ENCODE peak calls at places on chromosome 13, in four cellular contexts. One of them, this sample, is unnamed.
A peak's percentile ranks its signal among the peaks of the same experiment; 100 is the strongest.

GRCh38 chr13:106599875-106600797 is 32.2 kb upstream of the ARGLU1 start:
- DNase-seq in IMR-90: peak; percentile 80
- DNase-seq in GM12878: no peak
- DNase-seq in K562: no peak
- DNase-seq in this sample: no peak

GRCh38 chr13:112962396-112962795 is 6.6 kb upstream of the MCF2L start:
- DNase-seq in IMR-90: no peak
- DNase-seq in GM12878: no peak
- DNase-seq in K562: no peak
- DNase-seq in this sample: no peak

GRCh38 chr13:97932006-97932405 is 21.5 kb upstream of the IPO5 start:
- DNase-seq in IMR-90: no peak
- DNase-seq in GM12878: no peak
- DNase-seq in K562: no peak
- DNase-seq in this sample: no peak

GRCh38 chr13:43516401-43516826 is 270.4 kb downstream of the ENOX1 start:
- DNase-seq in IMR-90: peak; percentile 58
- DNase-seq in GM12878: no peak
- DNase-seq in K562: no peak
- DNase-seq in this sample: no peak

GRCh38 chr13:99812611-99813010 is 159.0 kb downstream of the ZIC5 start:
- DNase-seq in IMR-90: peak; percentile 19
- DNase-seq in GM12878: no peak
- DNase-seq in K562: no peak
- DNase-seq in this sample: peak; percentile 11

GRCh38 chr13:114130131-114130707 is 2.2 kb downstream of the RASA3 start:
- DNase-seq in IMR-90: no peak
- DNase-seq in GM12878: no peak
- DNase-seq in K562: no peak
- DNase-seq in this sample: no peak

GRCh38 chr13:39016789-39017188 is 21.1 kb downstream of the PROSER1 start:
- DNase-seq in IMR-90: peak; percentile 8
- DNase-seq in GM12878: no peak
- DNase-seq in K562: peak; percentile 19
- DNase-seq in this sample: peak; percentile 16

GRCh38 chr13:87057807-87058520 is 613.2 kb upstream of the SLITRK5 start:
- DNase-seq in IMR-90: peak; percentile 50
- DNase-seq in GM12878: no peak
- DNase-seq in K562: no peak
- DNase-seq in this sample: no peak

GRCh38 chr13:83829800-83830199 is 52.5 kb downstream of the SLITRK1 start:
- DNase-seq in IMR-90: no peak
- DNase-seq in GM12878: no peak
- DNase-seq in K562: no peak
- DNase-seq in this sample: no peak

GRCh38 chr13:97301382-97302095 is 79.4 kb downstream of the MBNL2 start:
- DNase-seq in IMR-90: no peak
- DNase-seq in GM12878: no peak
- DNase-seq in K562: no peak
- DNase-seq in this sample: no peak

GRCh38 chr13:65746522-65746921 is 1483.6 kb downstream of the PCDH9 start:
- DNase-seq in IMR-90: peak; percentile 50
- DNase-seq in GM12878: no peak
- DNase-seq in K562: no peak
- DNase-seq in this sample: no peak

GRCh38 chr13:54958781-54959180 is 1930.2 kb downstream of the OLFM4 start:
- DNase-seq in IMR-90: no peak
- DNase-seq in GM12878: no peak
- DNase-seq in K562: no peak
- DNase-seq in this sample: no peak

GRCh38 chr13:30711375-30711774 is 24.0 kb upstream of the ALOX5AP start:
- DNase-seq in IMR-90: peak; percentile 88
- DNase-seq in GM12878: no peak
- DNase-seq in K562: no peak
- DNase-seq in this sample: no peak

GRCh38 chr13:24146961-24147569 is 13.5 kb upstream of the SPATA13 start:
- DNase-seq in IMR-90: no peak
- DNase-seq in GM12878: no peak
- DNase-seq in K562: no peak
- DNase-seq in this sample: no peak

GRCh38 chr13:86757236-86757978 is 913.8 kb upstream of the SLITRK5 start:
- DNase-seq in IMR-90: no peak
- DNase-seq in GM12878: no peak
- DNase-seq in K562: no peak
- DNase-seq in this sample: no peak

GRCh38 chr13:113976711-113977684 is 3.1 kb upstream of the C13orf46 start:
- DNase-seq in IMR-90: peak; percentile 68
- DNase-seq in GM12878: no peak
- DNase-seq in K562: no peak
- DNase-seq in this sample: peak; percentile 11

GRCh38 chr13:104008571-104009435 is 942.6 kb upstream of the SLC10A2 start:
- DNase-seq in IMR-90: peak; percentile 90
- DNase-seq in GM12878: no peak
- DNase-seq in K562: no peak
- DNase-seq in this sample: no peak

GRCh38 chr13:65808061-65808460 is 1422.1 kb downstream of the PCDH9 start:
- DNase-seq in IMR-90: peak; percentile 49
- DNase-seq in GM12878: no peak
- DNase-seq in K562: no peak
- DNase-seq in this sample: no peak

DNA sequence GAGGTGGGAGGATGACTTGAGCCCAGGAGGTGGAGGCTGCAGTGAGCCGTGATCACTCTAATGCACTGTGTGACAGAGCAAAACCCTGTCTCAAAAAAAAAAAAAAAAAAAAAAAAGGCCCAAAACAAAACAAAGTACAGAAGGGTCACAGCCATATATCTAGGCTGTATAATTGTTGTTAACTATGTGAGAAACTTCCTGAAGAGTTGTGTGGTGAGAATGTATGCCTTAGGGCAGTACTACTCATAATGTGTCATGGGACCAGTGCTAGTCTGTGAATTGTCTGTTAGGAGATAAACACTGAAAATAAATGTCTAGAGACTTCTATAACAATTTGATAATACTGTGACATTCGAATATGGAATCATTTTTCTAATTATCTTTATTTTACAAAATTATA is 43.1 kb downstream of the PAN3 start:
- DNase-seq in IMR-90: peak; percentile 79
- DNase-seq in GM12878: no peak
- DNase-seq in K562: no peak
- DNase-seq in this sample: no peak
- TF ChIP-seq BHLHE40 in IMR-90: no peak
- TF ChIP-seq BHLHE40 in GM12878: no peak
- TF ChIP-seq BHLHE40 in K562: no peak
- TF ChIP-seq BHLHE40 in this sample: no peak

DNA sequence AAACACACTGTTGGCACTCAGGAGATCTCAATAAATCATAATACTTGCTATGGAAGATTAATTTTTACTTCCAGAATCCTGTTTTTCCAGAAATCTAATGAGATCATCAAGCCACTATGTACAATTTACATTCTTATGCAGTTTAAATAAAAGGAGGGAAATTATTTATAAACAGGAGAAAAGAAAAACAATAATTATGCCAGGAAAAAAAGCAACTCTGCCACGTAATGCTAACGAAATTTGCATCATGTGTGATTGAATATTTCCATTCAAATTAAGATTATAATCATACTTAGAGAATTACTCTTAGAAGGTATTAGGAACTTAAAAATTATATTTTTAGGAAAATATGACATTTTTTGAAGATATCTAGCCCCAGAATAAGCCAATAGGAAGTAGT is 13.0 kb downstream of the FAM124A start:
- DNase-seq in IMR-90: no peak
- DNase-seq in GM12878: no peak
- DNase-seq in K562: no peak
- DNase-seq in this sample: no peak
- TF ChIP-seq CTCF in IMR-90: no peak
- TF ChIP-seq CTCF in GM12878: no peak
- TF ChIP-seq CTCF in K562: no peak
- TF ChIP-seq CTCF in this sample: no peak

GRCh38 chr13:49560270-49561063 is 24.9 kb downstream of the RCBTB1 start:
- DNase-seq in IMR-90: peak; percentile 79
- DNase-seq in GM12878: no peak
- DNase-seq in K562: no peak
- DNase-seq in this sample: peak; percentile 9
- TF ChIP-seq ELK1 in IMR-90: no peak
- TF ChIP-seq ELK1 in GM12878: no peak
- TF ChIP-seq ELK1 in K562: no peak
- TF ChIP-seq ELK1 in this sample: no peak

DNA sequence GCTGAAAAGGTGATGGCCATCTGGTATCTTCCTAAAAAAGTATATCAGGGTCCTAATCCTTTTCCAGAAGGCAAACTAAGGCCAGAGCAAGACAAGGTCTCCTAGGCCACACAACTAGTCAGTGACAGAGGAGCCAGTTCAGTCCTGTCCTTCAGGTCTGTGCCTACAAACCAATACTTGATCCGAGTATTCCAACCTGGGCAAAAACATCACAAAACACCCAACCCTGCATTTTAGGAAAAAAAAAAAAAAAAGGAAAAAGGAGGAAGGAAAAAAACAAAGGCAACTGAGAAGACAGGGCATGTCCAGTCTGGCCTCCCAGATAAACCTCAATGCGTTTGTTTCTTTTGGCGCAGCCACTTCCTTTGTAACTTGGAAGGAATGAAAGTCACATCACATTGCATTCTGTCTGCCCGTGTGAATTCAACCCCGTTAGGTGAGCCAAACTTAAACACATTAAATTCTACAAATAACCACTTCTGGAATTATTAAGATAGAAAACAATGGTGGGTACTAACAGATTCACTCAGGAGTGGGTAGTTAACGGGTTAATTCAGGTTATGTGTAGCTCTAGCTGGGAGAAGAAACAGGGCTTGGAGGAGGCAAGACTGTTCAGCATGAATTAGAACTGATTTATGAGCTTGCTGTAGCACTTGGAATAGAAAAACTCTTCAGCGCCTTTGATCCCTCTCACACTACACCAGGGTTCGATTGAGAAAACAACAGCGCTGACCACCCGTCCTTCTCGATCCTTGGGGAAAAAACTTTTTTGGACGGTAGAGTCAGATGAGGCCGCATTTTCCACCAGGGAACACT is 43.0 kb upstream of the HNRNPA1L2 start:
- DNase-seq in IMR-90: peak; percentile 71
- DNase-seq in GM12878: no peak
- DNase-seq in K562: no peak
- DNase-seq in this sample: no peak
- TF ChIP-seq BHLHE40 in IMR-90: no peak
- TF ChIP-seq BHLHE40 in GM12878: no peak
- TF ChIP-seq BHLHE40 in K562: no peak
- TF ChIP-seq BHLHE40 in this sample: no peak

GRCh38 chr13:27730191-27730590 is 62.1 kb upstream of the GSX1 start:
- DNase-seq in IMR-90: no peak
- DNase-seq in GM12878: no peak
- DNase-seq in K562: no peak
- DNase-seq in this sample: no peak

GRCh38 chr13:27728271-27728670 is 64.0 kb upstream of the GSX1 start:
- DNase-seq in IMR-90: no peak
- DNase-seq in GM12878: no peak
- DNase-seq in K562: no peak
- DNase-seq in this sample: peak; percentile 14
- TF ChIP-seq CTCF in IMR-90: no peak
- TF ChIP-seq CTCF in GM12878: no peak
- TF ChIP-seq CTCF in K562: no peak
- TF ChIP-seq CTCF in this sample: no peak

GRCh38 chr13:56736966-56737365 is 403.8 kb upstream of the PRR20A start:
- DNase-seq in IMR-90: no peak
- DNase-seq in GM12878: no peak
- DNase-seq in K562: no peak
- DNase-seq in this sample: no peak
- TF ChIP-seq ELK1 in IMR-90: no peak
- TF ChIP-seq ELK1 in GM12878: no peak
- TF ChIP-seq ELK1 in K562: no peak
- TF ChIP-seq ELK1 in this sample: no peak

GRCh38 chr13:60759499-60759898 is 362.5 kb downstream of the TDRD3 start:
- DNase-seq in IMR-90: no peak
- DNase-seq in GM12878: no peak
- DNase-seq in K562: no peak
- DNase-seq in this sample: peak; percentile 3
- TF ChIP-seq BHLHE40 in IMR-90: no peak
- TF ChIP-seq BHLHE40 in GM12878: no peak
- TF ChIP-seq BHLHE40 in K562: no peak
- TF ChIP-seq BHLHE40 in this sample: no peak

GRCh38 chr13:50189450-50189849 is 174.2 kb downstream of the KCNRG start:
- DNase-seq in IMR-90: no peak
- DNase-seq in GM12878: no peak
- DNase-seq in K562: peak; percentile 11
- DNase-seq in this sample: no peak
- TF ChIP-seq CTCF in IMR-90: no peak
- TF ChIP-seq CTCF in GM12878: peak; percentile 9
- TF ChIP-seq CTCF in K562: peak; percentile 20
- TF ChIP-seq CTCF in this sample: no peak

GRCh38 chr13:102845289-102845629 is 573 bp upstream of the ERCC5 start:
- DNase-seq in IMR-90: no peak
- DNase-seq in GM12878: no peak
- DNase-seq in K562: no peak
- DNase-seq in this sample: no peak

GRCh38 chr13:102848956-102849355 is 3.1 kb downstream of the ERCC5 start:
- DNase-seq in IMR-90: no peak
- DNase-seq in GM12878: no peak
- DNase-seq in K562: no peak
- DNase-seq in this sample: no peak

GRCh38 chr13:102845630-102846260 is at the start of gene ERCC5:
- DNase-seq in IMR-90: peak; percentile 95
- DNase-seq in GM12878: peak; percentile 90
- DNase-seq in K562: peak; percentile 72
- DNase-seq in this sample: peak; percentile 95

GRCh38 chr13:102847272-102848234 is 1.7 kb downstream of the ERCC5 start:
- DNase-seq in IMR-90: peak; percentile 54
- DNase-seq in GM12878: no peak
- DNase-seq in K562: no peak
- DNase-seq in this sample: peak; percentile 27

DNA sequence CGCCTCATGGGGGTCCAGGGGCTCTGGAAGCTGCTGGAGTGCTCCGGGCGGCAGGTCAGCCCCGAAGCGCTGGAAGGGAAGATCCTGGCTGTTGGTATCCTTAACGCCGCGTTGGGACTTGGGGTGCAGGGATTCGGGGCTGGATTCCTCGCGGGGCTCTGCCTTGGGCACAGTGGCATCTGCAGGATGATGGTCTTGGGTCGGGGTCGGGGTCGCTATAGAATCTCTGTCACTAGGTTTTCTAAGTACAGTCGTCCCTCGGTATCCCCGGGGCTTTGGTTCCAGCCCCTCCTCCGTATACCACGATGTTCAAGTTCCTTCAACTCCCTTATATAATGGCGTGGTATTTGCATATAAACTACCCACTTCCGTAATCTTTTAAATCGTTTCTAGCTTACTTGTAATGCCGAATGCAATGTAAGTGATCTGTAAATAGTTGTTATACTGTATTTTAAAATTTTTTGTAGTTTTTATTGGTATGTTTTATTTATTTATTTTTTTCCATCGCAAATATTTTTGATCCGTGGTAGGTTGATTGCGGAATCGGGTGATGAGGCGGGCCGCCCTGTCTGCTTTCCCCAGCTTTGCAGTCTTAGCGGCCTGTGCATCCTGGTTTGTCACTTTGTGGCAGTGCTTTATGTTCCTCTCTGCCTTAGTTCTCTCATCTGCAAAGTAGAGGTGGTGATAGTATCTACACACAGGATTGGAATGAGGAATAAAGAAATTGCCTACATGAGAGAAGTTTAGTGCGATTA is 606 bp downstream of the ERCC5 start:
- DNase-seq in IMR-90: peak; percentile 30
- DNase-seq in GM12878: no peak
- DNase-seq in K562: no peak
- DNase-seq in this sample: peak; percentile 21
- TF ChIP-seq ELK1 in IMR-90: no peak
- TF ChIP-seq ELK1 in GM12878: no peak
- TF ChIP-seq ELK1 in K562: no peak
- TF ChIP-seq ELK1 in this sample: no peak